ENCODE peak calls at places on chromosomes 16 and 17, in five cellular contexts. X is cardiac fibroblast; U is CD8-positive, alpha-beta T cell; D is T-helper 2 cell; Q is transverse colon. H is an unnamed sample.

GRCh38 chr16:75070055-75070841 is 46.3 kb downstream of the LDHD start:
- DNase-seq in U (no peak), Q (no peak), X (no peak), D (no peak), H (peak; percentile 66)

GRCh38 chr17:78342438-78343098 is 17.3 kb downstream of the SOCS3 start:
- DNase-seq in X (peak; percentile 93), Q (no peak), U (no peak), D (no peak), H (no peak)

GRCh38 chr16:70576431-70577255 is 53.0 kb downstream of the SF3B3 start:
- DNase-seq in Q (peak; percentile 33), U (no peak), X (peak; percentile 80), D (no peak), H (peak; percentile 70)

GRCh38 chr17:55430531-55431228 is 9.0 kb upstream of the MMD start:
- DNase-seq in X (no peak), U (no peak), D (no peak), Q (no peak), H (no peak)

GRCh38 chr17:1119924-1120323 is 59.9 kb downstream of the ABR start:
- DNase-seq in D (no peak), U (no peak), X (no peak), Q (no peak), H (no peak)

GRCh38 chr16:15509593-15510520 is 75.5 kb downstream of the BMERB1 start:
- DNase-seq in D (no peak), Q (no peak), U (no peak), X (no peak), H (no peak)

GRCh38 chr16:57039148-57039812 is 49.9 kb downstream of the NLRC5 start:
- DNase-seq in U (peak; percentile 67), X (peak; percentile 81), Q (peak; percentile 33), D (no peak), H (no peak)

GRCh38 chr16:55497558-55497957 is 11.3 kb upstream of the LPCAT2 start:
- DNase-seq in Q (no peak), X (no peak), D (no peak), U (no peak), H (no peak)

GRCh38 chr17:35774499-35774898 is 13.8 kb downstream of the C17orf50 start:
- DNase-seq in X (peak; percentile 58), Q (peak; percentile 76), D (no peak), U (no peak), H (peak; percentile 57)

GRCh38 chr16:27251561-27252205 is 16.9 kb downstream of the NSMCE1 start:
- DNase-seq in D (no peak), U (no peak), X (no peak), Q (no peak), H (no peak)

GRCh38 chr16:85480727-85481101 is 132.4 kb upstream of the GSE1 start:
- DNase-seq in Q (no peak), D (no peak), U (no peak), X (no peak), H (no peak)

GRCh38 chr17:68576811-68577551 is 24.2 kb downstream of the FAM20A start:
- DNase-seq in Q (no peak), X (peak; percentile 88), D (no peak), U (no peak), H (no peak)

GRCh38 chr16:87384162-87384999 is 805 bp upstream of the FBXO31 start:
- DNase-seq in D (no peak), X (no peak), U (no peak), Q (peak; percentile 65), H (peak; percentile 86)

GRCh38 chr17:50058296-50058945 is 2.5 kb downstream of the ITGA3 start:
- DNase-seq in D (no peak), Q (no peak), U (no peak), X (no peak), H (no peak)

GRCh38 chr16:65975049-65975708 is 391.3 kb upstream of the CDH5 start:
- DNase-seq in D (no peak), Q (no peak), X (peak; percentile 55), U (no peak), H (no peak)

GRCh38 chr17:75683467-75684041 is 16.4 kb downstream of the SAP30BP start:
- DNase-seq in X (no peak), U (no peak), D (no peak), Q (no peak), H (peak; percentile 79)

H was measured in hepatocyte.